ENCODE peak calls at places on chromosomes 11 and 22, in six cellular contexts. One of them, this sample, is unnamed.

GRCh38 chr11:45918331-45918941 is 759 bp upstream of the PEX16 start:
- DNase-seq in right atrium auricular region: peak; percentile 87
- DNase-seq in GM23338: peak; percentile 82
- DNase-seq in right lobe of liver: peak; percentile 93
- DNase-seq in mammary epithelial cell: peak; percentile 60
- DNase-seq in astrocyte of the spinal cord: peak; percentile 64
- DNase-seq in this sample: peak; percentile 52

GRCh38 chr11:27242591-27242990 is 120.4 kb downstream of the CCDC34 start:
- DNase-seq in mammary epithelial cell: peak; percentile 52
- DNase-seq in GM23338: no peak
- DNase-seq in astrocyte of the spinal cord: peak; percentile 91
- DNase-seq in right lobe of liver: no peak
- DNase-seq in right atrium auricular region: no peak
- DNase-seq in this sample: no peak

GRCh38 chr11:19294444-19294843 is 53.7 kb upstream of the E2F8 start:
- DNase-seq in mammary epithelial cell: no peak
- DNase-seq in GM23338: no peak
- DNase-seq in astrocyte of the spinal cord: no peak
- DNase-seq in right atrium auricular region: no peak
- DNase-seq in right lobe of liver: no peak
- DNase-seq in this sample: no peak

GRCh38 chr11:31798057-31799035 is 12.8 kb downstream of the PAX6 start:
- DNase-seq in mammary epithelial cell: no peak
- DNase-seq in right atrium auricular region: no peak
- DNase-seq in GM23338: peak; percentile 92
- DNase-seq in right lobe of liver: no peak
- DNase-seq in astrocyte of the spinal cord: no peak
- DNase-seq in this sample: no peak

GRCh38 chr11:33319965-33320813 is 63.0 kb downstream of the HIPK3 start:
- DNase-seq in astrocyte of the spinal cord: no peak
- DNase-seq in mammary epithelial cell: no peak
- DNase-seq in GM23338: peak; percentile 25
- DNase-seq in right atrium auricular region: no peak
- DNase-seq in right lobe of liver: no peak
- DNase-seq in this sample: no peak

GRCh38 chr22:50016988-50017700 is 4.6 kb upstream of the IL17REL start:
- DNase-seq in astrocyte of the spinal cord: no peak
- DNase-seq in mammary epithelial cell: no peak
- DNase-seq in right lobe of liver: no peak
- DNase-seq in GM23338: no peak
- DNase-seq in right atrium auricular region: no peak
- DNase-seq in this sample: no peak

GRCh38 chr22:21764038-21764804 is 28.6 kb upstream of the YPEL1 start:
- DNase-seq in astrocyte of the spinal cord: no peak
- DNase-seq in mammary epithelial cell: no peak
- DNase-seq in right lobe of liver: no peak
- DNase-seq in GM23338: no peak
- DNase-seq in right atrium auricular region: no peak
- DNase-seq in this sample: no peak

GRCh38 chr11:71447791-71448256 is 369 bp downstream of the DHCR7 start:
- DNase-seq in right lobe of liver: no peak
- DNase-seq in mammary epithelial cell: peak; percentile 26
- DNase-seq in GM23338: peak; percentile 68
- DNase-seq in right atrium auricular region: no peak
- DNase-seq in astrocyte of the spinal cord: peak; percentile 6
- DNase-seq in this sample: no peak

GRCh38 chr11:27926981-27927481 is 180.9 kb downstream of the KIF18A start:
- DNase-seq in mammary epithelial cell: peak; percentile 74
- DNase-seq in GM23338: no peak
- DNase-seq in astrocyte of the spinal cord: peak; percentile 93
- DNase-seq in right lobe of liver: no peak
- DNase-seq in right atrium auricular region: no peak
- DNase-seq in this sample: no peak

GRCh38 chr22:24290459-24290858 is 19.8 kb downstream of the SPECC1L start:
- DNase-seq in right lobe of liver: no peak
- DNase-seq in right atrium auricular region: no peak
- DNase-seq in astrocyte of the spinal cord: no peak
- DNase-seq in GM23338: no peak
- DNase-seq in mammary epithelial cell: no peak
- DNase-seq in this sample: no peak

GRCh38 chr11:12275818-12276217 is 101.6 kb upstream of the PARVA start:
- DNase-seq in astrocyte of the spinal cord: no peak
- DNase-seq in right lobe of liver: peak; percentile 22
- DNase-seq in mammary epithelial cell: no peak
- DNase-seq in right atrium auricular region: peak; percentile 40
- DNase-seq in GM23338: no peak
- DNase-seq in this sample: no peak

GRCh38 chr11:22795914-22796313 is 33.7 kb downstream of the SVIP start:
- DNase-seq in mammary epithelial cell: no peak
- DNase-seq in right atrium auricular region: no peak
- DNase-seq in astrocyte of the spinal cord: peak; percentile 11
- DNase-seq in right lobe of liver: no peak
- DNase-seq in GM23338: no peak
- DNase-seq in this sample: no peak

GRCh38 chr11:132992838-132993680 is 539.2 kb downstream of the OPCML start:
- DNase-seq in astrocyte of the spinal cord: peak; percentile 8
- DNase-seq in right atrium auricular region: no peak
- DNase-seq in right lobe of liver: no peak
- DNase-seq in mammary epithelial cell: no peak
- DNase-seq in GM23338: peak; percentile 57
- DNase-seq in this sample: no peak

GRCh38 chr11:17014774-17015638 is 792 bp upstream of the PLEKHA7 start:
- DNase-seq in right lobe of liver: peak; percentile 42
- DNase-seq in right atrium auricular region: no peak
- DNase-seq in astrocyte of the spinal cord: peak; percentile 67
- DNase-seq in mammary epithelial cell: no peak
- DNase-seq in GM23338: peak; percentile 83
- DNase-seq in this sample: peak; percentile 36

GRCh38 chr11:120660024-120660565 is 148.5 kb downstream of the GRIK4 start:
- DNase-seq in right lobe of liver: peak; percentile 55
- DNase-seq in mammary epithelial cell: peak; percentile 42
- DNase-seq in astrocyte of the spinal cord: peak; percentile 13
- DNase-seq in right atrium auricular region: no peak
- DNase-seq in GM23338: peak; percentile 94
- DNase-seq in this sample: no peak

GRCh38 chr11:45096636-45097035 is 49.8 kb upstream of the PRDM11 start:
- DNase-seq in mammary epithelial cell: no peak
- DNase-seq in GM23338: no peak
- DNase-seq in astrocyte of the spinal cord: no peak
- DNase-seq in right lobe of liver: peak; percentile 13
- DNase-seq in right atrium auricular region: peak; percentile 21
- DNase-seq in this sample: no peak

GRCh38 chr11:116374085-116374484 is 398.7 kb downstream of the BUD13 start:
- DNase-seq in mammary epithelial cell: no peak
- DNase-seq in right atrium auricular region: no peak
- DNase-seq in right lobe of liver: no peak
- DNase-seq in astrocyte of the spinal cord: no peak
- DNase-seq in GM23338: no peak
- DNase-seq in this sample: no peak
- TF ChIP-seq CTCF in mammary epithelial cell: no peak
- TF ChIP-seq CTCF in right atrium auricular region: no peak
- TF ChIP-seq CTCF in right lobe of liver: no peak
- TF ChIP-seq CTCF in astrocyte of the spinal cord: no peak
- TF ChIP-seq CTCF in GM23338: no peak
- TF ChIP-seq CTCF in this sample: no peak

GRCh38 chr11:762421-763072 is 14.7 kb downstream of the GATD1 start:
- DNase-seq in right lobe of liver: peak; percentile 50
- DNase-seq in right atrium auricular region: no peak
- DNase-seq in mammary epithelial cell: peak; percentile 87
- DNase-seq in astrocyte of the spinal cord: peak; percentile 65
- DNase-seq in GM23338: peak; percentile 59
- DNase-seq in this sample: no peak
- TF ChIP-seq CTCF in right lobe of liver: no peak
- TF ChIP-seq CTCF in right atrium auricular region: no peak
- TF ChIP-seq CTCF in mammary epithelial cell: peak; percentile 52
- TF ChIP-seq CTCF in astrocyte of the spinal cord: peak; percentile 30
- TF ChIP-seq CTCF in GM23338: peak; percentile 25
- TF ChIP-seq CTCF in this sample: no peak

DNA sequence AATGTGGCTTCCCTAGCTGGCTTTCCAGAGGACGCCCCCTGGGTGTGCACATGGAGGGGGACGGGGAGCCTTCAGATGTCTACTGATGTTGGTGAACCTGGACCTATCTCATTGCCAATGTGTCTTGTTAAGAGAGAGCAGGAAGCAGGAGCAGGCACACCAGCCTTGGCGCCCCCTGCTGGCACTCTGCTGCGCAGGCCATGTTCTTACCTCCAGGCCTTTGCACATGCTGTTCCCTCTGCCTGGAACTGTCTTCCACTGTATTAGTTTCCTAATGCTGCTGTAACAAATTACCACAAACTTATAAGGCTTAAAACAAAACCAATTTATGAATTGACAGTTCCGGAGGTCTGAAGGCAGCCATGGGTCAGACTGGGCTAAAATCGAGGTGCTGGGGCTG is 23.6 kb upstream of the MN1 start:
- DNase-seq in GM23338: peak; percentile 66
- DNase-seq in right atrium auricular region: no peak
- DNase-seq in astrocyte of the spinal cord: no peak
- DNase-seq in mammary epithelial cell: no peak
- DNase-seq in right lobe of liver: no peak
- DNase-seq in this sample: no peak
- TF ChIP-seq CTCF in GM23338: peak; percentile 82
- TF ChIP-seq CTCF in right atrium auricular region: no peak
- TF ChIP-seq CTCF in astrocyte of the spinal cord: peak; percentile 46
- TF ChIP-seq CTCF in mammary epithelial cell: peak; percentile 34
- TF ChIP-seq CTCF in right lobe of liver: peak; percentile 15
- TF ChIP-seq CTCF in this sample: peak; percentile 37

GRCh38 chr11:75014129-75014528 is 25.4 kb downstream of the NEU3 start:
- DNase-seq in right lobe of liver: no peak
- DNase-seq in astrocyte of the spinal cord: peak; percentile 63
- DNase-seq in mammary epithelial cell: peak; percentile 36
- DNase-seq in GM23338: no peak
- DNase-seq in right atrium auricular region: no peak
- DNase-seq in this sample: no peak
- TF ChIP-seq CTCF in right lobe of liver: no peak
- TF ChIP-seq CTCF in astrocyte of the spinal cord: peak; percentile 15
- TF ChIP-seq CTCF in mammary epithelial cell: peak; percentile 26
- TF ChIP-seq CTCF in GM23338: no peak
- TF ChIP-seq CTCF in right atrium auricular region: no peak
- TF ChIP-seq CTCF in this sample: no peak

DNA sequence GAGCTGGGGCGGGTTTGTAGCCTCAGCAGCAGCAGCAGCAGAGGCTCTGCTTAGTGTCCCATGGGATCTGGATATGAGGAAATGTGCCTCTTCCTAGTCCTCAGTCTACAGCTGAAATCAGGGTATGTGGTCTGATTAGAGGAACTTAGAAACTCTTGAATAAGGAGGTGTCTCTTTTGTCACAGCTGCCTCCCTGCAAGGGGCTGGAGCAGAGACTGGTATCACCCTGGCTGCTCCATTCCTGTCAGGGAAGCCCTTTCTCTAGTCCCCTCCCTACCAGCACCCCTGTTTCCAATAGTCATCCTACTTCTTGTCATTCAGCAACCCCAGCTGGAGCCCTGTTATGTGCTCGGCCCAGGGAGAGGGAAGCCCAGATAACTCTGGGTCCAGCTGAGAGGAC is 54.3 kb downstream of the CEP164 start:
- DNase-seq in astrocyte of the spinal cord: no peak
- DNase-seq in GM23338: no peak
- DNase-seq in right lobe of liver: no peak
- DNase-seq in right atrium auricular region: no peak
- DNase-seq in mammary epithelial cell: no peak
- DNase-seq in this sample: no peak
- TF ChIP-seq CTCF in astrocyte of the spinal cord: no peak
- TF ChIP-seq CTCF in GM23338: no peak
- TF ChIP-seq CTCF in right lobe of liver: no peak
- TF ChIP-seq CTCF in right atrium auricular region: no peak
- TF ChIP-seq CTCF in mammary epithelial cell: no peak
- TF ChIP-seq CTCF in this sample: no peak

DNA sequence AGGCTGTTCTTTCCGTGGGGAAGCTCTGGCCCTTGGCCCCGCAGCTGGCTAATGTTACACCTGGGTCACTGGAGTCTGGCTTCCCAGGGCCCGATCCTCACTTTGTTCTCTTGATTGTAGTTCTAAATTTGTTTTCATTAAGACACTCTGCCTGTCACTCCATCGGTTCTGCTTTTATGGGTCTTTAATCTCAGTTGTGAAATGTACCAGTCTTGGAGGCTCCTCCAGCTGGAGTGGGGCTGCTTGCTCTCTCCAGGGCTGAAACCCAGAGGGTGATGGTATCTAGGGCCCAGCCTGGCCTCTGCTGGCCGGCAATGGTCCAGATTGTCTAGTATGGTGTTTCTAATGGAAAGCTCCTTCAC is 352.9 kb downstream of the TENM4 start:
- DNase-seq in astrocyte of the spinal cord: no peak
- DNase-seq in mammary epithelial cell: no peak
- DNase-seq in GM23338: no peak
- DNase-seq in right atrium auricular region: no peak
- DNase-seq in right lobe of liver: no peak
- DNase-seq in this sample: no peak
- TF ChIP-seq CTCF in astrocyte of the spinal cord: peak; percentile 5
- TF ChIP-seq CTCF in mammary epithelial cell: no peak
- TF ChIP-seq CTCF in GM23338: no peak
- TF ChIP-seq CTCF in right atrium auricular region: no peak
- TF ChIP-seq CTCF in right lobe of liver: no peak
- TF ChIP-seq CTCF in this sample: no peak

This sample was measured in progenitor cell of endocrine pancreas.